ENCODE peak calls at places on chromosome 11, in nine cellular contexts. G is GM06990, M is T-helper 1 cell, I is uterus, T is HCT116, E is dermis microvascular lymphatic vessel endothelial cell, C is mucosa of descending colon, V is ELR, U is AML-193. P is an unnamed sample.

GRCh38 chr11:118908931-118909618 is 16.7 kb downstream of the BCL9L start:
- DNase-seq in G (no peak), M (no peak), I (peak; percentile 95), T (no peak), E (peak; percentile 85), C (peak; percentile 73), V (peak; percentile 69), U (no peak), P (peak; percentile 75)

GRCh38 chr11:30855383-30856006 is 269.3 kb upstream of the MPPED2 start:
- DNase-seq in G (no peak), M (no peak), I (no peak), T (no peak), E (peak; percentile 17), C (no peak), V (peak; percentile 25), U (no peak), P (no peak)

GRCh38 chr11:75223954-75224643 is 16.5 kb upstream of the TPBGL start:
- DNase-seq in G (no peak), M (no peak), I (no peak), T (no peak), E (no peak), C (no peak), V (peak; percentile 32), U (no peak), P (no peak)

GRCh38 chr11:15674756-15675155 is 560.0 kb downstream of the INSC start:
- DNase-seq in G (no peak), M (no peak), I (no peak), T (no peak), E (no peak), C (no peak), V (no peak), U (no peak), P (no peak)

GRCh38 chr11:61960532-61960931 is 6.9 kb downstream of the FTH1 start:
- DNase-seq in G (no peak), M (no peak), I (no peak), T (no peak), E (no peak), C (no peak), V (no peak), U (no peak), P (no peak)

GRCh38 chr11:93444671-93445073 is 98.5 kb downstream of the SMCO4 start:
- DNase-seq in G (no peak), M (no peak), I (no peak), T (no peak), E (no peak), C (peak; percentile 52), V (peak; percentile 3), U (no peak), P (no peak)

GRCh38 chr11:19526119-19526518 is 186.5 kb upstream of the NAV2 start:
- DNase-seq in G (no peak), M (no peak), I (no peak), T (no peak), E (no peak), C (no peak), V (no peak), U (no peak), P (no peak)

GRCh38 chr11:1047576-1048156 is 11.1 kb upstream of the MUC6 start:
- DNase-seq in G (no peak), M (no peak), I (no peak), T (no peak), E (no peak), C (peak; percentile 21), V (no peak), U (no peak), P (no peak)

GRCh38 chr11:73171762-73172161 is 29.6 kb upstream of the FCHSD2 start:
- DNase-seq in G (no peak), M (no peak), I (no peak), T (no peak), E (no peak), C (no peak), V (no peak), U (no peak), P (no peak)

GRCh38 chr11:76588455-76589325 is 81.9 kb downstream of the LRRC32 start:
- DNase-seq in G (peak; percentile 38), M (peak; percentile 8), I (peak; percentile 65), T (no peak), E (peak; percentile 99), C (peak; percentile 76), V (no peak), U (no peak), P (peak; percentile 79)

GRCh38 chr11:63978551-63979235 is 4.3 kb downstream of the COX8A start:
- DNase-seq in G (no peak), M (no peak), I (no peak), T (no peak), E (no peak), C (no peak), V (no peak), U (no peak), P (no peak)

GRCh38 chr11:79482800-79483199 is 42.0 kb upstream of the TENM4 start:
- DNase-seq in G (peak; percentile 67), M (no peak), I (no peak), T (no peak), E (no peak), C (no peak), V (no peak), U (peak; percentile 4), P (no peak)

GRCh38 chr11:81596709-81597108 is 1137.0 kb downstream of the FAM181B start:
- DNase-seq in G (no peak), M (no peak), I (no peak), T (no peak), E (no peak), C (no peak), V (no peak), U (no peak), P (no peak)

GRCh38 chr11:7846003-7846402 is 49.3 kb upstream of the OR5P2 start:
- DNase-seq in G (no peak), M (no peak), I (no peak), T (no peak), E (no peak), C (no peak), V (peak; percentile 26), U (no peak), P (no peak)

GRCh38 chr11:64900263-64900678 is 16.7 kb downstream of the ATG2A start:
- DNase-seq in G (no peak), M (peak; percentile 72), I (no peak), T (no peak), E (peak; percentile 47), C (no peak), V (peak; percentile 51), U (no peak), P (no peak)

GRCh38 chr11:17063171-17064002 is 14.1 kb downstream of the RPS13 start:
- DNase-seq in G (peak; percentile 29), M (peak; percentile 16), I (no peak), T (peak; percentile 42), E (peak; percentile 53), C (peak; percentile 60), V (peak; percentile 63), U (peak; percentile 42), P (peak; percentile 78)

GRCh38 chr11:120195601-120196289 is 15.1 kb upstream of the OAF start:
- DNase-seq in G (no peak), M (no peak), I (no peak), T (no peak), E (no peak), C (no peak), V (no peak), U (no peak), P (no peak)

GRCh38 chr11:92550411-92550810 is 325.8 kb downstream of the FAT3 start:
- DNase-seq in G (no peak), M (no peak), I (no peak), T (no peak), E (no peak), C (no peak), V (no peak), U (no peak), P (no peak)

GRCh38 chr11:124897681-124898680 is at the start of gene ROBO4:
- DNase-seq in G (no peak), M (no peak), I (peak; percentile 56), T (peak; percentile 22), E (peak; percentile 86), C (no peak), V (peak; percentile 96), U (no peak), P (no peak)

GRCh38 chr11:1858576-1858975 is 5.7 kb downstream of the LSP1 start:
- DNase-seq in G (no peak), M (no peak), I (no peak), T (no peak), E (no peak), C (no peak), V (no peak), U (no peak), P (no peak)

GRCh38 chr11:76773921-76774361 is 9.2 kb upstream of the TSKU start:
- DNase-seq in G (no peak), M (no peak), I (peak; percentile 68), T (no peak), E (no peak), C (no peak), V (no peak), U (no peak), P (no peak)

GRCh38 chr11:46238967-46239800 is 38.3 kb upstream of the CREB3L1 start:
- DNase-seq in G (peak; percentile 85), M (peak; percentile 68), I (peak; percentile 85), T (peak; percentile 62), E (peak; percentile 79), C (peak; percentile 85), V (peak; percentile 90), U (peak; percentile 71), P (peak; percentile 89)

GRCh38 chr11:18065572-18065971 is 19.5 kb upstream of the TPH1 start:
- DNase-seq in G (no peak), M (no peak), I (no peak), T (no peak), E (no peak), C (peak; percentile 53), V (no peak), U (no peak), P (no peak)

GRCh38 chr11:85914425-85914824 is 59.2 kb downstream of the CCDC83 start:
- DNase-seq in G (no peak), M (no peak), I (no peak), T (no peak), E (no peak), C (no peak), V (no peak), U (no peak), P (no peak)

GRCh38 chr11:10909141-10909883 is 51.5 kb upstream of the ZBED5 start:
- DNase-seq in G (no peak), M (no peak), I (no peak), T (no peak), E (no peak), C (no peak), V (peak; percentile 54), U (no peak), P (no peak)

GRCh38 chr11:115199501-115199900 is 304.7 kb downstream of the CADM1 start:
- DNase-seq in G (no peak), M (no peak), I (no peak), T (no peak), E (no peak), C (no peak), V (no peak), U (no peak), P (no peak)

GRCh38 chr11:19025799-19026406 is 34.6 kb downstream of the MRGPRX2 start:
- DNase-seq in G (no peak), M (no peak), I (peak; percentile 23), T (no peak), E (peak; percentile 94), C (no peak), V (peak; percentile 37), U (no peak), P (no peak)

GRCh38 chr11:133004369-133004768 is 527.9 kb downstream of the OPCML start:
- DNase-seq in G (no peak), M (no peak), I (no peak), T (no peak), E (no peak), C (no peak), V (no peak), U (no peak), P (no peak)

GRCh38 chr11:129234978-129235377 is 42.9 kb upstream of the ARHGAP32 start:
- DNase-seq in G (no peak), M (no peak), I (no peak), T (no peak), E (no peak), C (no peak), V (no peak), U (no peak), P (no peak)

GRCh38 chr11:27678242-27678641 is 22.0 kb downstream of the BDNF start:
- DNase-seq in G (no peak), M (no peak), I (no peak), T (no peak), E (no peak), C (no peak), V (peak; percentile 78), U (no peak), P (no peak)

GRCh38 chr11:63609536-63609935 is 4.7 kb downstream of the PLAAT3 start:
- DNase-seq in G (no peak), M (no peak), I (no peak), T (no peak), E (peak; percentile 43), C (peak; percentile 67), V (peak; percentile 16), U (no peak), P (no peak)

P was measured in lower lobe of right lung.